ENCODE peak calls at places on chromosomes 1 and 21, in six cellular contexts. F, Q, T, W, P and N are unnamed samples.

GRCh38 chr1:156923565-156924477 is 3.4 kb downstream of the LRRC71 start:
- DNase-seq in W (no peak), F (no peak), Q (no peak), P (no peak), T (no peak), N (no peak)

GRCh38 chr1:68624233-68624632 is 127.4 kb upstream of the DEPDC1 start:
- DNase-seq in P (no peak), T (no peak), Q (no peak), W (no peak), F (no peak), N (no peak)

GRCh38 chr1:173503391-173503790 is 26.3 kb downstream of the PRDX6 start:
- DNase-seq in Q (no peak), W (no peak), F (no peak), P (no peak), T (no peak), N (no peak)

GRCh38 chr1:114126696-114127095 is 27.0 kb downstream of the SYT6 start:
- DNase-seq in F (no peak), T (no peak), P (no peak), Q (no peak), W (peak), N (peak)

GRCh38 chr1:3032970-3033794 is 11.9 kb downstream of the ACTRT2 start:
- DNase-seq in P (peak), F (peak), T (no peak), W (no peak), Q (peak), N (no peak)

GRCh38 chr1:248840946-248841345 is 2.9 kb downstream of the ZNF672 start:
- DNase-seq in F (no peak), W (no peak), T (no peak), P (no peak), Q (no peak), N (no peak)

GRCh38 chr1:167631987-167632680 is 2.1 kb downstream of the RCSD1 start:
- DNase-seq in T (no peak), W (no peak), F (peak), Q (peak), P (no peak), N (no peak)

GRCh38 chr1:157124855-157125254 is 13.3 kb downstream of the ETV3 start:
- DNase-seq in Q (no peak), P (no peak), T (no peak), W (no peak), F (no peak), N (no peak)

GRCh38 chr1:62434612-62434994 is 2.2 kb upstream of the USP1 start:
- DNase-seq in T (no peak), P (no peak), Q (no peak), F (no peak), W (no peak), N (no peak)

GRCh38 chr1:155529929-155530328 is 32.7 kb downstream of the ASH1L start:
- DNase-seq in T (no peak), F (no peak), Q (no peak), P (no peak), W (no peak), N (no peak)

GRCh38 chr1:53842347-53842746 is 4.3 kb upstream of the NDC1 start:
- DNase-seq in F (no peak), Q (no peak), T (no peak), P (no peak), W (no peak), N (no peak)

GRCh38 chr1:26358411-26359384 is 4.8 kb upstream of the CRYBG2 start:
- DNase-seq in F (peak), P (no peak), Q (no peak), W (no peak), T (peak), N (peak)

GRCh38 chr1:218592688-218593087 is 247.6 kb downstream of the TGFB2 start:
- DNase-seq in F (no peak), P (no peak), Q (no peak), W (no peak), T (no peak), N (no peak)

GRCh38 chr1:117067528-117068370 is 7.6 kb downstream of the TTF2 start:
- DNase-seq in T (no peak), F (peak), W (no peak), Q (peak), P (no peak), N (peak)

GRCh38 chr1:32273389-32274208 is 18.3 kb upstream of the HDAC1 start:
- DNase-seq in T (peak), Q (no peak), W (no peak), P (no peak), F (peak), N (no peak)

GRCh38 chr1:2472109-2472508 is 4.0 kb upstream of the PLCH2 start:
- DNase-seq in Q (no peak), T (no peak), P (no peak), F (no peak), W (no peak), N (no peak)

GRCh38 chr1:235624751-235625192 is 24.8 kb downstream of the GNG4 start:
- DNase-seq in F (peak), P (no peak), T (no peak), W (no peak), Q (no peak), N (no peak)

GRCh38 chr1:19073311-19074186 is 117.1 kb upstream of the IFFO2 start:
- DNase-seq in T (no peak), Q (no peak), W (peak), F (no peak), P (no peak), N (no peak)

GRCh38 chr1:184244962-184245361 is 141.9 kb upstream of the C1orf21 start:
- DNase-seq in T (no peak), P (no peak), F (no peak), Q (no peak), W (no peak), N (no peak)

GRCh38 chr1:26728645-26729044 is 32.8 kb downstream of the ARID1A start:
- DNase-seq in W (no peak), F (no peak), P (no peak), T (no peak), Q (no peak), N (no peak)

GRCh38 chr1:160116277-160117147 is 953 bp downstream of the ATP1A2 start:
- DNase-seq in W (no peak), Q (no peak), F (no peak), T (peak), P (no peak), N (no peak)

GRCh38 chr1:101371259-101371658 is 134.4 kb downstream of the S1PR1 start:
- DNase-seq in F (peak), W (no peak), P (no peak), Q (no peak), T (no peak), N (no peak)

GRCh38 chr1:183932412-183932811 is 105.1 kb downstream of the COLGALT2 start:
- DNase-seq in Q (peak), F (no peak), W (peak), T (no peak), P (peak), N (no peak)

GRCh38 chr1:165871311-165872067 is 44.1 kb downstream of the UCK2 start:
- DNase-seq in T (no peak), F (peak), Q (no peak), W (peak), P (peak), N (peak)

GRCh38 chr21:41634211-41634694 is 126.3 kb upstream of the TMPRSS2 start:
- DNase-seq in F (no peak), P (peak), T (peak), W (peak), Q (no peak), N (no peak)

GRCh38 chr1:100862591-100862990 is 32.1 kb downstream of the EXTL2 start:
- DNase-seq in W (no peak), P (no peak), T (no peak), Q (no peak), F (no peak), N (no peak)

GRCh38 chr1:203669739-203670138 is 43.1 kb downstream of the ATP2B4 start:
- DNase-seq in P (no peak), Q (no peak), W (no peak), F (no peak), T (no peak), N (no peak)

GRCh38 chr1:7422081-7422480 is 349.0 kb upstream of the VAMP3 start:
- DNase-seq in P (peak), W (no peak), F (no peak), Q (peak), T (no peak), N (no peak)

GRCh38 chr1:39445573-39445972 is 45.9 kb upstream of the BMP8A start:
- DNase-seq in W (no peak), T (no peak), Q (no peak), P (no peak), F (no peak), N (no peak)

GRCh38 chr1:39436842-39437241 is 54.6 kb upstream of the BMP8A start:
- DNase-seq in P (no peak), Q (no peak), F (no peak), T (no peak), W (no peak), N (no peak)

GRCh38 chr1:39438002-39438401 is 53.4 kb upstream of the BMP8A start:
- DNase-seq in Q (no peak), P (no peak), T (no peak), F (no peak), W (no peak), N (no peak)

DNA sequence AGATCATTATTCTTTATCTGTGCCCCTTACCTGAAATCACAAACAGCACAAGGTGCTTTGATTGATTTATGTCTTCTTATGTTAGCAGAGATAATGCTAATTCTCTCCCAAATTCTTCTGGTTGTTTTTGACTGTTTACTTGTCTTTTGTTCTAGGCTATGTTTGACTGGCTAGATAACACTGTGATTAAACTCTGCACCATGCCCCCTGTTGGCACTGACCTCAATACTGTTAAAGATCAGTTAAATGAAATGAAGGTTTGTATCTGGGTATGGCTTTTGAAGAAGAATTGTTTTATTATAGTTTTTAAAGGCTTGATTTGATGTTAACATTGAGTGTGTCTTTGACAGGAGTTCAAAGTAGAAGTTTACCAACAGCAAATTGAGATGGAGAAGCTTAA is 49.6 kb upstream of the BMP8A start:
- DNase-seq in F (no peak), P (no peak), W (no peak), Q (no peak), T (no peak), N (no peak)
- TF ChIP-seq CTCF in F (no peak), P (no peak), W (no peak), Q (no peak), T (no peak), N (no peak)

DNA sequence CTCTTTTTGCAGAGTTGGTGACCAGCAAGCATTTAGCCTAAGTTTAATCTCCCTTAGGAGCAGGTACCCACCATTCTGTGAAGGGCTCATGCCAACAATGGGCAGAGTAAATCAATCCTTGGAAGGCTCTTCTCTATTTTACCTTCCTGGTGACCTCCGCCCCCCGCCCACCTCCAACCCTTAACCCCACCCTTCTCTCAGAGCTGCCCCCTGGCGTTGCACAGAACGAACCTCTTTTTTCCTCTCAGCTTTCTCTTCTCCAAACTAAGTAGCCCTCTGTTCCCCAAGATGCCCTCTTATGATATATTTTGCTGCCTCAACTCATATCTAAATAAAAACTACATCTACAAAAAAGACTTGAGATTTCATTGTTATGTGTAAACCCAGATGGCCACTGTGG is 186.8 kb downstream of the SEC16B start:
- DNase-seq in F (no peak), Q (no peak), T (no peak), P (no peak), W (no peak), N (no peak)
- TF ChIP-seq CTCF in F (no peak), Q (no peak), T (no peak), P (no peak), W (no peak), N (no peak)

GRCh38 chr1:152018537-152018936 is 18.3 kb downstream of the S100A11 start:
- DNase-seq in P (no peak), F (no peak), W (peak), Q (no peak), T (no peak), N (no peak)
- TF ChIP-seq CTCF in P (peak), F (no peak), W (no peak), Q (no peak), T (peak), N (peak)

DNA sequence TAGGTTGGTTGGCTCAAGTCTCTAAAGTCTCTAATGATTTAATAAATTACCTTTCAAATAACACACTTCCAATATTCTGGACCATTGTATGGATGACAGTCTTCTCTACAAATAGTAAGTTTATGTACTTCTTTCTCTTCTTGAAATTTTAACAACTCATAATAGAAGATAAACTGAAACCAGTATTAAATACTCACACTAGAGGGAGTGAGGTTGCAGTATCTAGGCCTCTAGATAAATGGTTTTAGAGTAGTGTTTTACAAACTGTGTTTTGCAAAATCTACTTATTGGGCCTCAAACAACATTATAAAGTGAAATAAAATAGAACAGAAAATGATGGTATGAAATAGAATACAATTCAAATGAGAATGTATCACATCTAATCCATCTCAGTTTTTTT is 479.9 kb upstream of the BRINP3 start:
- DNase-seq in F (no peak), T (no peak), Q (no peak), W (no peak), P (no peak), N (no peak)
- TF ChIP-seq CTCF in F (no peak), T (no peak), Q (no peak), W (no peak), P (no peak), N (peak)

DNA sequence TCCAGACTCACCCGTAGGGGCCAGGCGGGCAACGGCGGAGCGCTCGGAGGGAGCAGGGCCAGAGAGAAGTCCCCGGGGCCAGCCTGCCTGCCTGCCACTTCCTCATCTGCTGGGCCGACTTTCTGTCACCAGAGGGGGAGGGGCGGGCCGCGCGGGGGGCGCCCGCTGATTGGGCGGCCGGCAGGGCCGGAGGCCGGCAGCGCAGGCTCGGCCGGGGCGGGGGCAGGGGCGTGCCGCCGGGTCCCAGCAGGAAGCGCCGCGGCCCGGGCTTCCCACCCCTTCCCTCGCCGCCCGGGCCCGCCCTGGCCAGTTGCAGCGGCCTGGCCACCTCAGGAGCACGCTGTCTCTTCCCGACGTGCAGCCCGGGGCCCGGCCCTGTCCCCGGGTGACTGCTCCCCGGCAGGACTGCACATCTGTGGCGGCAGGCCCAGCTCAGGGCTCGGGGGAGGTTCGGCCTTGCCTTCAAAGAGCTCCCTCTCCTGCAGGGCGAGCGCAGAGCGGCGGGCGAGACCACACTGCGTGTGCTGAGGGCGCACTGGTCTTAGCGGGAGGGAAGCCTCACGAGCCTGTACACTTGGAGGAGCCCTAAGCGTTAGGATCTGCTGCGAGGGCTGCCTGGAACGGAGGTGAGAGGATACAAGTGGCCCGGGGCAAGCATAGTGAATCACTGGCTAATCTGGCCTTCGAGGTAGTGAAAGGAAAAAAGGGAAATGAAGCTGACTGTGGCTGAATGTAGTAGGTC is at the start of gene ELOVL1:
- DNase-seq in Q (peak), P (peak), F (peak), W (peak), T (no peak), N (peak)
- TF ChIP-seq CTCF in Q (no peak), P (peak), F (peak), W (no peak), T (peak), N (peak)

GRCh38 chr1:30381671-30382365 is 341.6 kb downstream of the MATN1 start:
- DNase-seq in F (no peak), T (no peak), W (no peak), P (peak), Q (no peak), N (no peak)

GRCh38 chr1:30381266-30381665 is 342.1 kb downstream of the MATN1 start:
- DNase-seq in P (peak), F (no peak), W (no peak), T (no peak), Q (no peak), N (no peak)

GRCh38 chr1:30378991-30379581 is 344.3 kb downstream of the MATN1 start:
- DNase-seq in F (peak), P (peak), Q (no peak), T (peak), W (no peak), N (no peak)

GRCh38 chr1:30379684-30380624 is 343.4 kb downstream of the MATN1 start:
- DNase-seq in W (no peak), T (peak), Q (no peak), F (peak), P (peak), N (peak)

GRCh38 chr1:30380625-30380984 is 342.8 kb downstream of the MATN1 start:
- DNase-seq in Q (no peak), W (no peak), F (no peak), T (no peak), P (no peak), N (no peak)
- TF ChIP-seq CTCF in Q (no peak), W (no peak), F (no peak), T (no peak), P (no peak), N (no peak)

GRCh38 chr1:42861014-42861399 is 14.6 kb downstream of the ZNF691 start:
- DNase-seq in Q (no peak), F (no peak), W (no peak), T (no peak), P (no peak), N (no peak)

DNA sequence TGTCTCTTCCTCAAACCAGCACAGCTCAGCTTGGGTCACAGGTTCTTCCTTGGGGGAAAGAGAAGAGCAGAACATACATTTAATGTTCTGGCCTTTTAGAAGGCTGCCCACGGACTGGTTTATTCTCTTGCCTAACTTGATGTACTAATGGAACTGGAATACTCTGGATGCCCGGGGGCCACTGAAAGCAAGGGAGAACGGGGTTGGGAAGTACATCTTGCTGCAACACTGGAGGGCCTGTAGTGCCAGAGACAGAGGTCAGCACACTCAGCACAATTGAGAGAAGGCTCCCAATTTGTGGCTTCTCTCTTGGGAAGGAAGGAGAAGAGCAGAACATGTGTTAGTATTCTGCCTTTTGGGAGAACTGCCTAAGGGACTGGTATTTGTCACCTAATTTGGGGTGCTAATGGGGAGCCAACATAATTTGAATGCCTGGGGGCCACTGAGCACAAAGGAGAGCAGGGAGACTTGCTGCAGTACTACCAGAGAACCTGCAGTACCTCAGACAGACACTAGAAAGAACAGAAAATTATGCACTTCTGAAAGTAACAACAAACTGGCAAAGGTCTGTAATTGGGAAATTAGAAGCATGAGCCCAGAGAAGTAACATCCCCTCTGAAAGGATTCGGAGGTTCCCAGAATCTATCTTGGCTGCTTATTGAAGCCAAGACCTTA is 14.1 kb downstream of the ZNF691 start:
- DNase-seq in F (no peak), T (no peak), Q (no peak), P (no peak), W (no peak), N (no peak)
- TF ChIP-seq CTCF in F (peak), T (peak), Q (peak), P (no peak), W (no peak), N (no peak)

GRCh38 chr1:16988210-16988609 is 7.8 kb upstream of the MFAP2 start:
- DNase-seq in Q (no peak), W (no peak), P (no peak), F (no peak), T (no peak), N (no peak)

GRCh38 chr1:16984717-16985116 is 4.3 kb upstream of the MFAP2 start:
- DNase-seq in F (no peak), T (peak), Q (peak), P (no peak), W (peak), N (no peak)

GRCh38 chr1:16989676-16990391 is 9.4 kb upstream of the MFAP2 start:
- DNase-seq in P (no peak), F (no peak), W (no peak), Q (no peak), T (no peak), N (no peak)

GRCh38 chr1:16986113-16986512 is 5.7 kb upstream of the MFAP2 start:
- DNase-seq in W (no peak), Q (no peak), T (no peak), P (no peak), F (no peak), N (no peak)

GRCh38 chr1:16986596-16987361 is 6.4 kb upstream of the MFAP2 start:
- DNase-seq in F (no peak), P (no peak), T (no peak), Q (no peak), W (no peak), N (no peak)
- TF ChIP-seq CTCF in F (peak), P (peak), T (peak), Q (no peak), W (no peak), N (peak)

GRCh38 chr1:72557446-72558049 is 275.2 kb upstream of the NEGR1 start:
- DNase-seq in W (no peak), T (no peak), Q (no peak), F (peak), P (no peak), N (no peak)
- TF ChIP-seq CTCF in W (no peak), T (peak), Q (no peak), F (peak), P (no peak), N (peak)